ENCODE peak calls at places on chromosome 12, in six cellular contexts. Z is aorta, O is heart right ventricle, B is GM04504, P is activated B cell treated with CpG ODN at 0.5 μM for 24 hours, F is heart left ventricle. E is an unnamed sample.

GRCh38 chr12:116385486-116386217 is 108.2 kb upstream of the MED13L start:
- DNase-seq in O (no peak), P (no peak), B (no peak), F (no peak), Z (no peak), E (no peak)

GRCh38 chr12:51986834-51987233 is 19.9 kb upstream of the TAMALIN start:
- DNase-seq in P (no peak), F (no peak), O (no peak), B (no peak), Z (no peak), E (no peak)

GRCh38 chr12:120820885-120821510 is 83.2 kb downstream of the SPPL3 start:
- DNase-seq in O (no peak), Z (no peak), B (no peak), P (no peak), F (no peak), E (no peak)

GRCh38 chr12:6778571-6779550 is 6.5 kb downstream of the LAG3 start:
- DNase-seq in P (peak), Z (peak), O (peak), B (peak), F (peak), E (peak)

GRCh38 chr12:24617471-24617870 is 331.4 kb downstream of the BCAT1 start:
- DNase-seq in B (no peak), P (no peak), Z (no peak), F (no peak), O (no peak), E (no peak)

GRCh38 chr12:12333980-12334709 is 15.9 kb downstream of the MANSC1 start:
- DNase-seq in F (peak), P (peak), B (no peak), Z (peak), O (peak), E (peak)

GRCh38 chr12:76201758-76202157 is 117.3 kb upstream of the NAP1L1 start:
- DNase-seq in B (no peak), Z (no peak), O (no peak), F (no peak), P (no peak), E (no peak)

GRCh38 chr12:23947395-23947794 is 2.1 kb downstream of the SOX5 start:
- DNase-seq in Z (no peak), P (no peak), F (no peak), O (no peak), B (no peak), E (no peak)

GRCh38 chr12:29754235-29755189 is 29.2 kb downstream of the TMTC1 start:
- DNase-seq in P (no peak), B (no peak), Z (no peak), F (no peak), O (peak), E (no peak)

GRCh38 chr12:105738036-105738435 is 400.7 kb downstream of the NUAK1 start:
- DNase-seq in P (no peak), O (peak), F (peak), Z (peak), B (peak), E (no peak)

GRCh38 chr12:67697443-67697842 is 48.9 kb downstream of the DYRK2 start:
- DNase-seq in Z (no peak), F (no peak), P (no peak), O (no peak), B (no peak), E (no peak)

GRCh38 chr12:97359291-97359690 is 103.3 kb upstream of the RMST start:
- DNase-seq in B (no peak), O (no peak), F (no peak), Z (no peak), P (no peak), E (no peak)

GRCh38 chr12:131610181-131610580 is 100.7 kb upstream of the SFSWAP start:
- DNase-seq in O (no peak), Z (no peak), F (no peak), P (no peak), B (no peak), E (no peak)

GRCh38 chr12:537772-538171 is 78.0 kb downstream of the B4GALNT3 start:
- DNase-seq in B (no peak), O (no peak), Z (no peak), F (no peak), P (no peak), E (no peak)

GRCh38 chr12:13258212-13258611 is 61.7 kb downstream of the EMP1 start:
- DNase-seq in F (no peak), P (no peak), O (no peak), Z (no peak), B (no peak), E (no peak)

GRCh38 chr12:67989184-67989965 is at the start of gene IFNG-AS1:
- DNase-seq in B (no peak), O (no peak), F (no peak), Z (no peak), P (no peak), E (no peak)

GRCh38 chr12:98369601-98370000 is 145.8 kb upstream of the TMPO start:
- DNase-seq in Z (no peak), O (no peak), P (no peak), B (no peak), F (no peak), E (no peak)

GRCh38 chr12:5988088-5988487 is 43.0 kb upstream of the ANO2 start:
- DNase-seq in F (no peak), Z (no peak), O (no peak), B (no peak), P (no peak), E (no peak)

GRCh38 chr12:60704171-60704914 is 1108.5 kb downstream of the SLC16A7 start:
- DNase-seq in O (no peak), P (no peak), B (no peak), Z (no peak), F (no peak), E (no peak)

GRCh38 chr12:48917857-48918537 is 7.3 kb downstream of the FKBP11 start:
- DNase-seq in B (no peak), P (no peak), Z (no peak), F (no peak), O (no peak), E (no peak)

GRCh38 chr12:109277899-109278762 is 31.0 kb downstream of the FOXN4 start:
- DNase-seq in P (no peak), F (no peak), Z (peak), B (peak), O (no peak), E (no peak)

GRCh38 chr12:24020391-24021163 is 71.1 kb upstream of the SOX5 start:
- DNase-seq in Z (no peak), B (no peak), O (no peak), P (no peak), F (no peak), E (no peak)

GRCh38 chr12:70853326-70853725 is 67.2 kb downstream of the PTPRR start:
- DNase-seq in P (no peak), Z (no peak), B (peak), F (no peak), O (peak), E (no peak)

GRCh38 chr12:112126000-112126431 is 656 bp downstream of the TRAFD1 start:
- DNase-seq in Z (no peak), O (no peak), B (no peak), F (no peak), P (no peak), E (no peak)

GRCh38 chr12:7374423-7375144 is 69.4 kb downstream of the CD163L1 start:
- DNase-seq in B (no peak), Z (peak), O (no peak), P (no peak), F (no peak), E (no peak)

GRCh38 chr12:88182431-88182830 is 40.3 kb downstream of the TMTC3 start:
- DNase-seq in O (no peak), B (no peak), F (no peak), Z (no peak), P (no peak), E (no peak)

GRCh38 chr12:124862768-124863408 is 776 bp downstream of the SCARB1 start:
- DNase-seq in B (no peak), P (no peak), F (no peak), O (no peak), Z (no peak), E (no peak)

GRCh38 chr12:104909761-104910160 is 48.3 kb downstream of the SLC41A2 start:
- DNase-seq in B (no peak), P (no peak), Z (no peak), O (no peak), F (no peak), E (no peak)

GRCh38 chr12:118544569-118544968 is 168.2 kb downstream of the SUDS3 start:
- DNase-seq in P (no peak), B (peak), F (no peak), O (no peak), Z (no peak), E (no peak)

GRCh38 chr12:105978686-105979085 is 160.1 kb downstream of the NUAK1 start:
- DNase-seq in F (no peak), Z (no peak), B (no peak), O (no peak), P (no peak), E (no peak)

GRCh38 chr12:100331871-100332270 is 25.0 kb upstream of the SLC17A8 start:
- DNase-seq in B (no peak), O (no peak), Z (no peak), F (no peak), P (no peak), E (no peak)

E was measured in activated CD4-positive, CD25-positive, alpha-beta regulatory T cell treated with anti-CD3 and anti-CD28 coated beads, Interleukin-2, amount 50 U/mL, for 72 hours.